ENCODE peak calls at places on chromosome 7, in four cellular contexts. V is K562, I is SK-N-SH, O is GM12878. N is an unnamed sample.

GRCh38 chr7:91657386-91658120 is 222.9 kb downstream of the MTERF1 start:
- DNase-seq in V (no peak), I (no peak), O (no peak), N (no peak)

GRCh38 chr7:148697256-148697841 is 1.4 kb upstream of the CUL1 start:
- DNase-seq in V (peak), I (peak), O (no peak), N (no peak)

GRCh38 chr7:151843181-151843580 is 33.7 kb downstream of the PRKAG2 start:
- DNase-seq in V (no peak), I (no peak), O (no peak), N (no peak)

GRCh38 chr7:4713183-4713784 is 31.2 kb downstream of the FOXK1 start:
- DNase-seq in V (peak), I (no peak), O (no peak), N (no peak)

GRCh38 chr7:74253331-74253730 is 868 bp downstream of the RFC2 start:
- DNase-seq in V (no peak), I (no peak), O (no peak), N (no peak)

GRCh38 chr7:11557627-11558026 is 274.4 kb downstream of the THSD7A start:
- DNase-seq in V (no peak), I (no peak), O (no peak), N (peak)

GRCh38 chr7:13835442-13835841 is 154.0 kb downstream of the ETV1 start:
- DNase-seq in V (no peak), I (no peak), O (no peak), N (no peak)

GRCh38 chr7:41316410-41316809 is 386.5 kb downstream of the INHBA start:
- DNase-seq in V (no peak), I (no peak), O (no peak), N (peak)

GRCh38 chr7:139574618-139575337 is 51.3 kb downstream of the CLEC2L start:
- DNase-seq in V (no peak), I (no peak), O (no peak), N (no peak)

GRCh38 chr7:15720849-15721471 is 34.5 kb upstream of the MEOX2 start:
- DNase-seq in V (peak), I (peak), O (no peak), N (peak)

GRCh38 chr7:90708841-90709317 is 112.8 kb downstream of the CDK14 start:
- DNase-seq in V (no peak), I (no peak), O (peak), N (peak)

GRCh38 chr7:3195160-3195559 is 105.9 kb upstream of the SDK1 start:
- DNase-seq in V (no peak), I (no peak), O (no peak), N (no peak)

GRCh38 chr7:102991540-102992214 is 78.9 kb downstream of the LRRC17 start:
- DNase-seq in V (peak), I (peak), O (no peak), N (peak)

GRCh38 chr7:107332488-107333269 is 137.2 kb upstream of the GPR22 start:
- DNase-seq in V (no peak), I (no peak), O (peak), N (no peak)

GRCh38 chr7:116672596-116673503 is 854 bp downstream of the MET start:
- DNase-seq in V (no peak), I (peak), O (no peak), N (peak)

GRCh38 chr7:47332213-47332612 is 249.7 kb downstream of the TNS3 start:
- DNase-seq in V (no peak), I (no peak), O (no peak), N (no peak)

GRCh38 chr7:80136276-80137045 is 1.8 kb downstream of the GNAI1 start:
- DNase-seq in V (no peak), I (no peak), O (no peak), N (no peak)

GRCh38 chr7:33107136-33108066 is 1.8 kb downstream of the RP9 start:
- DNase-seq in V (peak), I (peak), O (no peak), N (peak)

GRCh38 chr7:90210925-90211324 is 615 bp upstream of the STEAP2 start:
- DNase-seq in V (no peak), I (peak), O (no peak), N (peak)

GRCh38 chr7:138610671-138611170 is 90.4 kb downstream of the SVOPL start:
- DNase-seq in V (peak), I (no peak), O (no peak), N (peak)

GRCh38 chr7:48089415-48089975 is 430 bp downstream of the UPP1 start:
- DNase-seq in V (no peak), I (peak), O (no peak), N (no peak)

GRCh38 chr7:90766814-90767564 is 170.9 kb downstream of the CDK14 start:
- DNase-seq in V (no peak), I (peak), O (no peak), N (peak)

DNA sequence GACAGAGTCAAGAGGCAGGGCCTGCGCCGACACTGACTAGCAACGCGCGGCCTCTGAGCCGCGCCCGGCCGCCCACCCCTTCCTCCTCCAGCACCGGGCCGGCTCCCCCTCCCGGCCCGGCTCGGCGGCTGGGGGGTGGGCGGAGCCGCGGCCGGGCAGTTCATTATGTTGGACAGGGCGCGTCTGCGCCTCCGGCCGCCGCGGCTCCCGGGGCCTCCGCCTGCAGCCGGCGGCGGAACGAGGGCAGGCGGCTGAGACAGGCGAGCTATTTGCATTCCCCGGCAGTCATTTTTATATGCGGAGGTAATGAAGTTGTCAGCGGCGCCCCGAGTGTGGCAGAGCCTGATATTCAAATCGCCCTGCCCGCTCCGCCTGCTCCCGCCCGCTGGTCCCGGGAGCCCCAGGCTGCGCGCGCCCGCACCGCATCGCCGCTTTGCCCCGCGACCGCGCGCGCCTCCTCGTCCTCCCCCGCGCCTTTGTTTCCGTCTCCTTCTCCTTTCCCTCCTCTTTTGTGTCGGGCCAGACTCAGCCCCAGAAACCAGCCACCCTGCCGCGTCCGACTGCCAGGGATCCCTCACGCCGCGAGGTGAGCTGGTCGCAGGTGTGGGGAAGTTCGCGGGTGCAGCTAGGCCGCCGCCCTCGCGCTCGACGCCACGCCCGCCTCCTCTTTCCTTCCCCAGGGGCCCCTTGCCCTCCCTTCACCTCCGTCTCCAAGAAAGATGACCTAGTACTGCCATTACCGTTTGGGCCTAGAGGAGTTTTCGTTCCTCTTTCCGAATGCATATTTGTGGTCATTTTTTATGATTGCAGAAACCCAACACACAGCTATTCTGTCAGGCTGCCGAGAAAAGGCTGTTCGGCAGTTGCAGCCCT is 107.0 kb downstream of the SNX10 start:
- DNase-seq in V (peak), I (peak), O (peak), N (no peak)
- TF ChIP-seq NFIC in V (peak), I (no peak), O (peak), N (no peak)

GRCh38 chr7:30896783-30897617 is 14.7 kb upstream of the AQP1 start:
- DNase-seq in V (peak), I (no peak), O (no peak), N (no peak)
- TF ChIP-seq RAD21 in V (no peak), I (no peak), O (no peak), N (no peak)

DNA sequence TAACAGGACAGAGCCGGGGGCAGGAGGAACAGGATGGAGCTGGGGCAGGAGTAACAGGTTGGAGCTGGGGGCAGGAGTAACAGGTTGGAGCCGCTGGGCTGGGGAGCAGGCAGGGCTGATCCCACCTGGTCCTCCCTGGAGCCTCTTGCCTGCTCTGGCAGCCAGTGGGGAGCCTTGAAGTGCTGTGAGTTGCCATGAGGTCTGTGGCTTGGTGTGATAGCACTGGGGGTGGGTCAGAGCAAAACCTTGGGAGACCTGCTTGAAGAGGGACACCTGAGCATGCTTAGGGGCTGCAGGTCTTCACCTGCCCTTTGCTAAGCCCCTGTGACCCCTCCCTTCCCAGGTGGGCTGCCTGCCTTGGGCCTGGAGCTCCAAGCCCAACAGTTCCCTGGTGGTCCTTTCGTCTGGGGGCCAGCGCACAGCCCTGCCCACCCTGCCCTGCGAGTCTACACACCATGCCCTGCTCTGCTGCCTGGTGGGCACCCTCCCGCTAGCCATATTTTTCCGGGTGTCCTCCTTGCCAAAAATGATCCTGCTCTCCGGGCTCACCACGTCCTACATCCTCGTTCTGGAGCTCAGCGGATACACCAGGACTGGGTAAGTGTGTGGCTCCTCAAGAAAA is 111.6 kb downstream of the ADCY1 start:
- DNase-seq in V (no peak), I (no peak), O (no peak), N (no peak)
- TF ChIP-seq NFIC in V (no peak), I (no peak), O (no peak), N (no peak)

GRCh38 chr7:22545539-22545938 is 45.6 kb upstream of the STEAP1B start:
- DNase-seq in V (no peak), I (no peak), O (no peak), N (no peak)
- TF ChIP-seq RAD21 in V (no peak), I (no peak), O (no peak), N (no peak)

DNA sequence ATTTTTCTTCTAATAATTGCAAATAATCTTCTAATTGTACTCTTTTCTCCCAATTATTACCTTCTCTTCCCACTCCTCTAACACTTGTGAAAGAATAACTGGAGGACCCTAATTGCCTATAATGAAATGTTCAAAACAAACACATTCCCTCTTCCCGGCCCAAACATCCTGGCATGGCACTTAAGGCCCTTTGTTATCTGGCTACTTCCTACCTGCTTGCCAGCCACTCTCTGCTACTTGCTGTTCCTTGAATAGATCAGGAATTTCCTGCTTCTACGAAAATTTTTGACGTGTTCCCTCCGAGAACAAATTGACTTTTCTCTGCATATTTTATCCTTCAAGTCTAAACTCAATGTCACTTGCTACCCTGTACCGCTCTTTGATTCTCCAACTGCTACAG is 56.1 kb upstream of the NOBOX start:
- DNase-seq in V (no peak), I (no peak), O (no peak), N (no peak)
- TF ChIP-seq NFIC in V (no peak), I (no peak), O (no peak), N (no peak)

DNA sequence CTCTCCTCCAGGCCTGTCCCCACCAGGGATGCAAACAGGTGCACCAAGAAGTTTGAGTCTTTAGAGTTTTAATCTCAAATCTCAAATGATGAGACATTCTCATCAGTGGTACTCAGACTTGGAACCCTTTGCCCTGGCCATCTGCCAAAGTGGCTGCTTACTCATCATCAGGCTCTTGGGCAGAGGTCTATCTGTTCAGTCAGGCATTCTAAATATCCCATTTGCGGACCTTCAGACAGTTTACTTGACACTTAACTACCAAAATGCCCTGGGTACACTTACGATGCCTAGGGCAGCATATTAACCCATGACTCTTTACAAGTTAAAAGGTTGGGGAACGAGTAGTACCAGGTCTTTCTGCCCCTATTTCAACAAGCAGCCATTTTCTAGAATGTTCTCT is 61.2 kb upstream of the YAE1 start:
- DNase-seq in V (peak), I (no peak), O (no peak), N (no peak)
- TF ChIP-seq RAD21 in V (no peak), I (no peak), O (no peak), N (no peak)

GRCh38 chr7:25835191-25835590 is 316.8 kb upstream of the NFE2L3 start:
- DNase-seq in V (no peak), I (no peak), O (no peak), N (no peak)
- TF ChIP-seq NFIC in V (no peak), I (no peak), O (no peak), N (no peak)

DNA sequence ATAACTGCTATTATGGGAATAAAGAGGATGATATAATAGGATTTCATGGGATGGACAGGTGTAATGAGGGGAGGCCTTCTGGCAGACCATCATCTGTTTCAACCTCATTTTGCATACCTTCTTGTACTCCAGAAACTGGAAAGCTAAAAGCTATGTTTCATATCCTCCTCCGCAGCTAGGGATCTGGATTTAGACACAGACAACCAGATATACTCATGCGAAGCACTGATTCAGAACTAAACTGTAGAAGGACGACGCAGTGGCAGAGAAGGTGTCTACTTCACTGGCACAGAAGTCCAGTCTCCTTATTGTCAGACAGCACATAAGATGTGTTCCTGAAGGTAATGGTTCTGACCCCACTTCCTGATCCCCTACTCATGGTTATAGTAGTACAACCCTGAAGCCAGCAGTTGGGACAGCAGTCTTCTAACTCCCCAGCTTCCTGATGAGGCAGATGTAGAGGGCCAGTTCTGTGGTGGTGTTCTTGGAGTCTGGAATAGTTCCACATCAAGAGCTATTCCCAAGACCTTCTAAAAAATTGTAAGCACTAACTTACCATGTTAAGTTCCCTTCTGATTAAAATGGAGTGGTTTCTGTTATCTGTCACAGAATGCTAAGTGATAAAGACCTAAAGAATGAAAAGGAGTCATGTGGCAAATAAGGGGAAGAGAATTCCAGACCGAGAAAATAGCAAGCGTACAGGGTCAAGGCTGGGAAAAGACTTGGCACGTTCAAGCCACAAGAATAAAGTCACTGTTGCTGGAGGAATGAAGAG is 550.3 kb downstream of the GRM8 start:
- DNase-seq in V (peak), I (no peak), O (peak), N (no peak)
- TF ChIP-seq RAD21 in V (no peak), I (no peak), O (no peak), N (no peak)